ENCODE peak calls at places on chromosome 17, in seven cellular contexts. O is naive thymus-derived CD8-positive, alpha-beta T cell; G is stimulated activated CD4-positive, alpha-beta T cell treated with anti-CD3 and anti-CD28 coated beads, Interleukin-1b, Interleukin-23, amount 100 ng/mL, for 24 hours; R is breast epithelium; H is T-helper 1 cell; N is small intestine; M is ascending aorta. I is an unnamed sample.

GRCh38 chr17:65092262-65092661 is 35.7 kb upstream of the GNA13 start:
- DNase-seq in O (no peak), G (no peak), R (no peak), H (no peak), N (peak), M (no peak), I (no peak)

GRCh38 chr17:75524269-75524970 is 1.1 kb upstream of the LLGL2 start:
- DNase-seq in O (no peak), G (no peak), R (no peak), H (no peak), N (no peak), M (no peak), I (no peak)

GRCh38 chr17:6831662-6832263 is at the start of gene TEKT1:
- DNase-seq in O (peak), G (peak), R (peak), H (peak), N (peak), M (peak), I (peak)

GRCh38 chr17:14169287-14169686 is 67.4 kb downstream of the CDRT15 start:
- DNase-seq in O (no peak), G (no peak), R (no peak), H (no peak), N (no peak), M (no peak), I (no peak)

GRCh38 chr17:51794466-51794865 is 364.0 kb downstream of the CA10 start:
- DNase-seq in O (no peak), G (no peak), R (no peak), H (no peak), N (no peak), M (no peak), I (no peak)

GRCh38 chr17:33602981-33603380 is 309.9 kb upstream of the ASIC2 start:
- DNase-seq in O (no peak), G (no peak), R (no peak), H (no peak), N (no peak), M (no peak), I (no peak)

GRCh38 chr17:65039349-65039988 is 17.1 kb downstream of the GNA13 start:
- DNase-seq in O (peak), G (no peak), R (no peak), H (peak), N (peak), M (no peak), I (no peak)

GRCh38 chr17:10251212-10251948 is 53.0 kb upstream of the GAS7 start:
- DNase-seq in O (no peak), G (no peak), R (no peak), H (no peak), N (no peak), M (no peak), I (no peak)

GRCh38 chr17:65156835-65157565 is 19.8 kb downstream of the RGS9 start:
- DNase-seq in O (no peak), G (no peak), R (no peak), H (no peak), N (peak), M (no peak), I (no peak)

GRCh38 chr17:37541880-37542675 is 52.4 kb downstream of the DUSP14 start:
- DNase-seq in O (no peak), G (no peak), R (no peak), H (no peak), N (no peak), M (no peak), I (no peak)

GRCh38 chr17:21127508-21128077 is 829 bp downstream of the DHRS7B start:
- DNase-seq in O (no peak), G (no peak), R (no peak), H (no peak), N (no peak), M (no peak), I (no peak)

GRCh38 chr17:27965224-27965623 is 72.1 kb upstream of the LYRM9 start:
- DNase-seq in O (no peak), G (no peak), R (no peak), H (no peak), N (no peak), M (no peak), I (no peak)

GRCh38 chr17:79133986-79134385 is 59.4 kb downstream of the ENGASE start:
- DNase-seq in O (no peak), G (no peak), R (no peak), H (no peak), N (no peak), M (no peak), I (no peak)

GRCh38 chr17:7438656-7439460 is 454 bp upstream of the FGF11 start:
- DNase-seq in O (no peak), G (no peak), R (no peak), H (no peak), N (no peak), M (no peak), I (no peak)